ENCODE peak calls at places on chromosomes 12 and 14, in eight cellular contexts. Y is AG20443; M is NCI-H82; U is AG04450; L is CD4-positive, alpha-beta T cell; E is stimulated activated CD8-positive, alpha-beta memory T cell treated with anti-CD3 and anti-CD28 coated beads, Interleukin-2, amount 100 ng/mL, for 48 hours; T is Kasumi-1; Q is hepatocyte. D is an unnamed sample.

GRCh38 chr14:44961151-44961729 is 507 bp downstream of the KLHL28 start:
- DNase-seq in L (peak), Y (peak), U (peak), Q (peak), M (peak), E (peak), T (peak), D (peak)

GRCh38 chr14:69873877-69874780 is 5.1 kb upstream of the SMOC1 start:
- DNase-seq in U (no peak), Q (no peak), T (no peak), L (no peak), E (no peak), Y (no peak), M (no peak), D (no peak)

GRCh38 chr12:69404851-69405365 is 45.4 kb downstream of the YEATS4 start:
- DNase-seq in E (no peak), U (no peak), Q (no peak), Y (no peak), L (no peak), M (peak), T (no peak), D (no peak)

GRCh38 chr14:22433059-22433458 is 156.0 kb downstream of the DAD1 start:
- DNase-seq in T (peak), M (no peak), Q (no peak), E (no peak), U (no peak), Y (no peak), L (no peak), D (no peak)

GRCh38 chr14:72812292-72812851 is 81.5 kb downstream of the DPF3 start:
- DNase-seq in L (no peak), T (no peak), Y (no peak), M (no peak), U (no peak), Q (no peak), E (no peak), D (no peak)

GRCh38 chr12:114500775-114501473 is 95.0 kb upstream of the TBX5 start:
- DNase-seq in L (no peak), Q (no peak), T (no peak), Y (no peak), U (no peak), M (no peak), E (no peak), D (peak)

GRCh38 chr12:108563135-108563803 is 873 bp downstream of the ISCU start:
- DNase-seq in Y (peak), Q (peak), E (peak), L (peak), U (peak), M (peak), T (peak), D (peak)

GRCh38 chr14:103749860-103750259 is 34.2 kb downstream of the ZFYVE21 start:
- DNase-seq in L (no peak), U (no peak), T (no peak), Y (no peak), E (no peak), Q (no peak), M (no peak), D (no peak)

GRCh38 chr14:90796319-90796718 is 19.9 kb downstream of the TTC7B start:
- DNase-seq in T (peak), Q (no peak), E (no peak), M (no peak), L (no peak), Y (no peak), U (no peak), D (no peak)

GRCh38 chr14:21192447-21192822 is 36.6 kb upstream of the OR5AU1 start:
- DNase-seq in Y (no peak), L (no peak), U (no peak), T (no peak), M (no peak), E (no peak), Q (no peak), D (no peak)

GRCh38 chr12:23576372-23576771 is 373.1 kb downstream of the SOX5 start:
- DNase-seq in Y (no peak), U (no peak), T (no peak), E (no peak), M (no peak), Q (no peak), L (no peak), D (no peak)

GRCh38 chr14:49999216-49999761 is 106.4 kb downstream of the ARF6 start:
- DNase-seq in T (peak), U (no peak), L (peak), Y (peak), E (peak), M (no peak), Q (peak), D (no peak)

GRCh38 chr14:82621881-82622450 is 1088.3 kb upstream of the SEL1L start:
- DNase-seq in M (no peak), Y (no peak), T (no peak), Q (no peak), L (no peak), E (no peak), U (no peak), D (peak)

GRCh38 chr14:91390165-91390778 is 27.3 kb downstream of the CCDC88C start:
- DNase-seq in T (no peak), M (peak), L (no peak), Y (no peak), E (no peak), Q (no peak), U (no peak), D (peak)

GRCh38 chr12:69151254-69151751 is 88.1 kb upstream of the CPSF6 start:
- DNase-seq in T (no peak), Q (peak), E (no peak), U (no peak), Y (no peak), M (no peak), L (no peak), D (no peak)

GRCh38 chr14:92982941-92983340 is 60.0 kb downstream of the CHGA start:
- DNase-seq in U (no peak), M (no peak), Y (no peak), E (no peak), T (no peak), L (no peak), Q (no peak), D (no peak)

GRCh38 chr12:120247621-120248030 is 17.9 kb downstream of the PXN start:
- DNase-seq in Y (peak), L (no peak), U (no peak), Q (no peak), T (no peak), E (no peak), M (peak), D (no peak)

GRCh38 chr12:132265056-132265800 is 64.2 kb downstream of the GALNT9 start:
- DNase-seq in M (no peak), Q (no peak), T (no peak), U (no peak), E (no peak), Y (no peak), L (no peak), D (no peak)

GRCh38 chr12:53298154-53298553 is 1.3 kb upstream of the MYG1 start:
- DNase-seq in L (no peak), U (peak), M (no peak), Y (peak), Q (no peak), T (no peak), E (no peak), D (no peak)

GRCh38 chr12:121005346-121005815 is 10.9 kb downstream of the C12orf43 start:
- DNase-seq in Q (peak), T (peak), E (peak), M (peak), L (peak), U (no peak), Y (peak), D (peak)

GRCh38 chr14:50980451-50980850 is 36.2 kb upstream of the PYGL start:
- DNase-seq in U (no peak), T (no peak), Q (no peak), M (no peak), L (no peak), E (no peak), Y (no peak), D (no peak)

GRCh38 chr14:96384740-96385139 is 7.2 kb upstream of the AK7 start:
- DNase-seq in L (no peak), T (no peak), U (no peak), Y (no peak), Q (no peak), M (no peak), E (no peak), D (no peak)

GRCh38 chr12:131205534-131205933 is 251.8 kb downstream of the ADGRD1 start:
- DNase-seq in T (no peak), M (no peak), U (no peak), E (no peak), Y (no peak), Q (no peak), L (no peak), D (no peak)

GRCh38 chr12:69647178-69647577 is 36.5 kb upstream of the LRRC10 start:
- DNase-seq in U (no peak), Y (no peak), M (no peak), Q (no peak), E (no peak), T (no peak), L (no peak), D (no peak)

GRCh38 chr12:114439833-114440449 is 34.0 kb upstream of the TBX5 start:
- DNase-seq in U (no peak), L (no peak), Q (peak), E (no peak), T (no peak), Y (no peak), M (no peak), D (no peak)

GRCh38 chr12:115920395-115921183 is 356.9 kb downstream of the MED13L start:
- DNase-seq in M (no peak), E (no peak), Y (peak), U (no peak), Q (no peak), L (no peak), T (no peak), D (no peak)

GRCh38 chr12:15756822-15757221 is 32.4 kb downstream of the EPS8 start:
- DNase-seq in E (no peak), T (no peak), M (no peak), U (no peak), L (no peak), Q (no peak), Y (peak), D (no peak)

GRCh38 chr12:49201595-49202295 is 12.9 kb upstream of the TUBA1A start:
- DNase-seq in E (no peak), T (peak), U (no peak), Q (peak), Y (peak), L (no peak), M (peak), D (no peak)

GRCh38 chr12:25236190-25236589 is 14.5 kb downstream of the KRAS start:
- DNase-seq in L (no peak), U (no peak), M (peak), Y (peak), E (no peak), Q (no peak), T (no peak), D (no peak)

GRCh38 chr12:14454098-14454907 is 88.8 kb downstream of the ATF7IP start:
- DNase-seq in E (no peak), U (no peak), Y (peak), M (peak), T (peak), Q (peak), L (no peak), D (peak)

GRCh38 chr12:96121271-96121711 is 72.9 kb upstream of the ELK3 start:
- DNase-seq in Y (no peak), E (no peak), U (no peak), T (peak), Q (no peak), L (no peak), M (no peak), D (no peak)

GRCh38 chr12:9241301-9241700 is 33.1 kb upstream of the PZP start:
- DNase-seq in T (no peak), M (no peak), Q (no peak), U (no peak), Y (no peak), E (no peak), L (no peak), D (no peak)

GRCh38 chr14:76011959-76012802 is 26.6 kb downstream of the IFT43 start:
- DNase-seq in M (no peak), U (peak), T (no peak), Y (no peak), Q (no peak), L (no peak), E (no peak), D (no peak)

GRCh38 chr14:68585690-68586089 is 207.2 kb downstream of the ZFP36L1 start:
- DNase-seq in L (no peak), M (peak), Y (peak), E (no peak), Q (peak), U (no peak), T (no peak), D (peak)

GRCh38 chr12:82174936-82175335 is 183.3 kb downstream of the CCDC59 start:
- DNase-seq in M (peak), Q (no peak), T (no peak), E (no peak), L (no peak), Y (no peak), U (no peak), D (no peak)

D was measured in WERI-Rb-1.